ENCODE peak calls at places on chromosomes 4 and X, in nine cellular contexts. W is activated CD4-positive, alpha-beta T cell treated with anti-CD3 and anti-CD28 coated beads for 1 hour; K is iris pigment epithelial cell; O is CD8-positive, alpha-beta memory T cell; H is hippocampal formation; N is CD4-positive, alpha-beta T cell; L is CD8-positive, alpha-beta T cell; D is H7; J is D341Med. U is an unnamed sample.

GRCh38 chr4:2058264-2059033 is 678 bp upstream of the NAT8L start:
- DNase-seq in W (no peak), K (no peak), O (no peak), H (peak; percentile 53), N (no peak), L (no peak), D (peak; percentile 96), J (peak; percentile 95), U (peak; percentile 40)

GRCh38 chr4:82629238-82630000 is 67.6 kb upstream of the TMEM150C start:
- DNase-seq in W (no peak), K (no peak), O (no peak), H (no peak), N (no peak), L (no peak), D (no peak), J (no peak), U (no peak)

GRCh38 chrX:2710041-2710471 is 19.0 kb downstream of the CD99 start:
- DNase-seq in W (no peak), K (peak; percentile 89), O (peak; percentile 19), H (no peak), N (no peak), L (no peak), D (no peak), J (no peak), U (no peak)

GRCh38 chr4:138051157-138051556 is 191.0 kb downstream of the SLC7A11 start:
- DNase-seq in W (no peak), K (peak; percentile 80), O (no peak), H (no peak), N (no peak), L (no peak), D (no peak), J (no peak), U (no peak)

GRCh38 chrX:960821-961220 is 251.6 kb downstream of the CRLF2 start:
- DNase-seq in W (no peak), K (no peak), O (no peak), H (no peak), N (no peak), L (no peak), D (no peak), J (no peak), U (no peak)

GRCh38 chr4:2731907-2732314 is 24.2 kb downstream of the TNIP2 start:
- DNase-seq in W (no peak), K (no peak), O (no peak), H (no peak), N (no peak), L (no peak), D (peak; percentile 37), J (peak; percentile 32), U (no peak)

GRCh38 chr4:6415306-6415705 is 57.1 kb downstream of the PPP2R2C start:
- DNase-seq in W (no peak), K (no peak), O (no peak), H (no peak), N (no peak), L (no peak), D (no peak), J (no peak), U (no peak)

GRCh38 chrX:111360839-111361238 is 51.2 kb downstream of the DCX start:
- DNase-seq in W (no peak), K (no peak), O (no peak), H (no peak), N (no peak), L (no peak), D (peak; percentile 18), J (no peak), U (no peak)

GRCh38 chr4:182628000-182628399 is 289.2 kb downstream of the DCTD start:
- DNase-seq in W (no peak), K (no peak), O (no peak), H (no peak), N (no peak), L (no peak), D (no peak), J (no peak), U (no peak)

GRCh38 chrX:64977830-64978229 is 1.6 kb upstream of the ZC4H2 start:
- DNase-seq in W (no peak), K (peak; percentile 7), O (no peak), H (no peak), N (no peak), L (no peak), D (no peak), J (no peak), U (no peak)

GRCh38 chr4:156295676-156296075 is 342.0 kb upstream of the CTSO start:
- DNase-seq in W (no peak), K (peak; percentile 71), O (no peak), H (no peak), N (no peak), L (no peak), D (no peak), J (no peak), U (no peak)

GRCh38 chrX:130682990-130683389 is 220.0 kb downstream of the ENOX2 start:
- DNase-seq in W (no peak), K (peak; percentile 52), O (no peak), H (no peak), N (no peak), L (no peak), D (no peak), J (peak; percentile 8), U (no peak)

GRCh38 chrX:78321809-78322208 is 5.6 kb downstream of the CYSLTR1 start:
- DNase-seq in W (peak; percentile 15), K (no peak), O (peak; percentile 56), H (peak; percentile 1), N (peak; percentile 43), L (peak; percentile 29), D (no peak), J (no peak), U (no peak)

GRCh38 chr4:78480286-78480685 is 71.3 kb upstream of the ANXA3 start:
- DNase-seq in W (no peak), K (no peak), O (no peak), H (no peak), N (no peak), L (no peak), D (no peak), J (no peak), U (no peak)

GRCh38 chrX:136572030-136572429 is 40.0 kb downstream of the VGLL1 start:
- DNase-seq in W (no peak), K (no peak), O (no peak), H (no peak), N (no peak), L (no peak), D (no peak), J (no peak), U (no peak)

GRCh38 chr4:11710484-11710883 is 281.8 kb upstream of the HS3ST1 start:
- DNase-seq in W (no peak), K (peak; percentile 47), O (no peak), H (no peak), N (no peak), L (no peak), D (no peak), J (no peak), U (no peak)

U was measured in occipital lobe.